ENCODE peak calls at places on chromosomes 16 and 17, in eight cellular contexts. N is spleen; X is A549; U is fibroblast of mammary gland; I is naive thymus-derived CD8-positive, alpha-beta T cell; A is dorsolateral prefrontal cortex; R is midbrain; B is T-helper 1 cell. O is an unnamed sample.

GRCh38 chr17:49365667-49366066 is 3.6 kb upstream of the ZNF652 start:
- DNase-seq in N (no peak), X (peak; percentile 70), U (peak; percentile 22), I (no peak), A (peak; percentile 72), R (peak; percentile 50), B (peak; percentile 16), O (peak; percentile 41)

GRCh38 chr16:55257971-55258613 is 65.9 kb upstream of the IRX6 start:
- DNase-seq in N (peak; percentile 76), X (peak; percentile 51), U (peak; percentile 50), I (no peak), A (no peak), R (no peak), B (peak; percentile 6), O (peak; percentile 60)

GRCh38 chr17:81069084-81069645 is 34.2 kb downstream of the BAIAP2 start:
- DNase-seq in N (no peak), X (no peak), U (no peak), I (no peak), A (no peak), R (no peak), B (no peak), O (no peak)

GRCh38 chr16:67649494-67649931 is 4.6 kb downstream of the CARMIL2 start:
- DNase-seq in N (no peak), X (no peak), U (no peak), I (no peak), A (no peak), R (no peak), B (no peak), O (peak; percentile 21)

GRCh38 chr16:67071476-67072048 is 38.2 kb upstream of the PHAF1 start:
- DNase-seq in N (no peak), X (no peak), U (no peak), I (no peak), A (no peak), R (peak; percentile 14), B (no peak), O (no peak)

GRCh38 chr16:1338119-1338730 is 4.8 kb downstream of the BAIAP3 start:
- DNase-seq in N (no peak), X (peak; percentile 52), U (no peak), I (no peak), A (no peak), R (no peak), B (no peak), O (peak; percentile 22)

GRCh38 chr16:51763072-51763658 is 612.1 kb upstream of the SALL1 start:
- DNase-seq in N (no peak), X (no peak), U (no peak), I (no peak), A (no peak), R (no peak), B (no peak), O (no peak)

GRCh38 chr17:57288034-57288752 is 31.9 kb downstream of the MSI2 start:
- DNase-seq in N (no peak), X (no peak), U (peak; percentile 25), I (no peak), A (no peak), R (no peak), B (no peak), O (no peak)

GRCh38 chr17:57679906-57680695 is 65.0 kb downstream of the CCDC182 start:
- DNase-seq in N (peak; percentile 8), X (no peak), U (no peak), I (no peak), A (no peak), R (no peak), B (no peak), O (no peak)

O was measured in ACHN.